ENCODE peak calls at places on chromosomes 2 and 18, in eight cellular contexts. Y, F, K, E, P, O, L and W are unnamed samples.

GRCh38 chr2:179235463-179236108 is 29.0 kb downstream of the SESTD1 start:
- DNase-seq in Y (no peak), F (no peak), K (no peak), E (no peak), P (no peak), O (no peak), L (no peak), W (peak)

GRCh38 chr2:213688129-213688528 is 403.9 kb downstream of the SPAG16 start:
- DNase-seq in Y (no peak), F (no peak), K (no peak), E (no peak), P (no peak), O (no peak), L (no peak), W (no peak)

GRCh38 chr2:147607379-147607778 is 237.4 kb upstream of the ACVR2A start:
- DNase-seq in Y (no peak), F (no peak), K (no peak), E (no peak), P (no peak), O (no peak), L (no peak), W (no peak)

GRCh38 chr2:200695178-200695930 is 109.5 kb downstream of the AOX1 start:
- DNase-seq in Y (no peak), F (no peak), K (no peak), E (no peak), P (no peak), O (no peak), L (no peak), W (no peak)

GRCh38 chr2:29443627-29444026 is 328.4 kb downstream of the CLIP4 start:
- DNase-seq in Y (no peak), F (peak), K (no peak), E (peak), P (no peak), O (no peak), L (no peak), W (no peak)

GRCh38 chr2:196168181-196168580 is 3.2 kb downstream of the STK17B start:
- DNase-seq in Y (no peak), F (peak), K (no peak), E (no peak), P (no peak), O (no peak), L (no peak), W (no peak)

GRCh38 chr2:8719528-8719927 is 37.7 kb downstream of the ID2 start:
- DNase-seq in Y (no peak), F (no peak), K (no peak), E (no peak), P (no peak), O (no peak), L (no peak), W (no peak)

GRCh38 chr18:23835506-23835905 is 146.3 kb downstream of the LAMA3 start:
- DNase-seq in Y (no peak), F (peak), K (no peak), E (no peak), P (no peak), O (no peak), L (no peak), W (peak)

GRCh38 chr18:75269140-75269676 is 58.6 kb downstream of the TSHZ1 start:
- DNase-seq in Y (no peak), F (no peak), K (no peak), E (peak), P (no peak), O (no peak), L (no peak), W (no peak)

GRCh38 chr2:184053326-184053725 is 545.0 kb upstream of the ZNF804A start:
- DNase-seq in Y (no peak), F (peak), K (no peak), E (no peak), P (no peak), O (no peak), L (no peak), W (no peak)

GRCh38 chr18:47485221-47485797 is 233.8 kb upstream of the SKOR2 start:
- DNase-seq in Y (no peak), F (no peak), K (no peak), E (no peak), P (no peak), O (no peak), L (peak), W (no peak)

GRCh38 chr18:44458777-44459176 is 221.9 kb upstream of the SETBP1 start:
- DNase-seq in Y (no peak), F (peak), K (no peak), E (no peak), P (no peak), O (no peak), L (no peak), W (no peak)

GRCh38 chr2:237414056-237414661 is at the start of gene COL6A3:
- DNase-seq in Y (no peak), F (no peak), K (no peak), E (no peak), P (no peak), O (no peak), L (no peak), W (no peak)

GRCh38 chr18:46264255-46264654 is 160.1 kb downstream of the HAUS1 start:
- DNase-seq in Y (no peak), F (peak), K (no peak), E (no peak), P (no peak), O (no peak), L (no peak), W (no peak)

GRCh38 chr2:238091426-238092060 is 8.6 kb upstream of the ESPNL start:
- DNase-seq in Y (no peak), F (no peak), K (no peak), E (no peak), P (no peak), O (no peak), L (no peak), W (no peak)

GRCh38 chr2:113877651-113878594 is 12.0 kb upstream of the ACTR3 start:
- DNase-seq in Y (no peak), F (peak), K (no peak), E (no peak), P (no peak), O (no peak), L (no peak), W (no peak)

GRCh38 chr18:7945882-7946281 is 378.8 kb downstream of the PTPRM start:
- DNase-seq in Y (no peak), F (peak), K (no peak), E (no peak), P (no peak), O (no peak), L (no peak), W (no peak)

GRCh38 chr18:58064406-58064998 is 20.5 kb downstream of the NEDD4L start:
- DNase-seq in Y (no peak), F (no peak), K (no peak), E (no peak), P (no peak), O (no peak), L (no peak), W (no peak)

GRCh38 chr2:26562811-26563645 is 78.1 kb downstream of the CIB4 start:
- DNase-seq in Y (no peak), F (peak), K (no peak), E (no peak), P (peak), O (no peak), L (no peak), W (no peak)

GRCh38 chr18:41992066-41992465 is 37.0 kb downstream of the PIK3C3 start:
- DNase-seq in Y (no peak), F (no peak), K (no peak), E (no peak), P (no peak), O (no peak), L (no peak), W (no peak)

GRCh38 chr2:191230174-191230573 is 15.0 kb upstream of the MYO1B start:
- DNase-seq in Y (no peak), F (peak), K (no peak), E (no peak), P (no peak), O (no peak), L (no peak), W (no peak)

GRCh38 chr2:122520212-122520611 is 764.8 kb downstream of the TSN start:
- DNase-seq in Y (no peak), F (no peak), K (no peak), E (no peak), P (no peak), O (no peak), L (no peak), W (no peak)

GRCh38 chr2:201432038-201432437 is 19.2 kb downstream of the TRAK2 start:
- DNase-seq in Y (no peak), F (peak), K (no peak), E (no peak), P (no peak), O (no peak), L (no peak), W (no peak)

GRCh38 chr2:174333017-174333501 is 1.7 kb upstream of the SP9 start:
- DNase-seq in Y (no peak), F (no peak), K (no peak), E (no peak), P (no peak), O (no peak), L (no peak), W (no peak)

GRCh38 chr2:176115883-176116813 is at the start of gene HOXD10:
- DNase-seq in Y (no peak), F (no peak), K (no peak), E (peak), P (no peak), O (peak), L (peak), W (no peak)
- TF ChIP-seq CTCF in Y (no peak), F (no peak), K (no peak), E (peak), P (no peak), O (peak), L (no peak), W (no peak)

GRCh38 chr18:26051845-26052244 is 38.6 kb downstream of the SS18 start:
- DNase-seq in Y (no peak), F (no peak), K (no peak), E (no peak), P (no peak), O (no peak), L (no peak), W (no peak)
- TF ChIP-seq CTCF in Y (no peak), F (no peak), K (no peak), E (no peak), P (no peak), O (no peak), L (no peak), W (no peak)

GRCh38 chr2:68467077-68467960 is at the start of the genes APLF and FBXO48:
- DNase-seq in Y (peak), F (peak), K (peak), E (peak), P (peak), O (peak), L (peak), W (peak)

GRCh38 chr2:68466778-68467076 is 367 bp downstream of the FBXO48 start:
- DNase-seq in Y (no peak), F (no peak), K (no peak), E (no peak), P (no peak), O (no peak), L (no peak), W (no peak)

GRCh38 chr2:68464651-68465050 is 2.4 kb downstream of the FBXO48 start:
- DNase-seq in Y (no peak), F (no peak), K (no peak), E (no peak), P (no peak), O (no peak), L (no peak), W (no peak)

GRCh38 chr2:68465081-68465916 is 1.8 kb downstream of the FBXO48 start:
- DNase-seq in Y (peak), F (peak), K (no peak), E (no peak), P (no peak), O (no peak), L (no peak), W (no peak)

GRCh38 chr2:68466361-68466777 is 725 bp downstream of the FBXO48 start:
- DNase-seq in Y (peak), F (peak), K (no peak), E (no peak), P (peak), O (no peak), L (no peak), W (peak)
- TF ChIP-seq CTCF in Y (no peak), F (no peak), K (no peak), E (peak), P (peak), O (no peak), L (no peak), W (no peak)

GRCh38 chr18:34821669-34822210 is 111.6 kb downstream of the DTNA start:
- DNase-seq in Y (no peak), F (no peak), K (no peak), E (no peak), P (no peak), O (no peak), L (no peak), W (no peak)
- TF ChIP-seq CTCF in Y (no peak), F (no peak), K (no peak), E (no peak), P (no peak), O (no peak), L (no peak), W (no peak)

DNA sequence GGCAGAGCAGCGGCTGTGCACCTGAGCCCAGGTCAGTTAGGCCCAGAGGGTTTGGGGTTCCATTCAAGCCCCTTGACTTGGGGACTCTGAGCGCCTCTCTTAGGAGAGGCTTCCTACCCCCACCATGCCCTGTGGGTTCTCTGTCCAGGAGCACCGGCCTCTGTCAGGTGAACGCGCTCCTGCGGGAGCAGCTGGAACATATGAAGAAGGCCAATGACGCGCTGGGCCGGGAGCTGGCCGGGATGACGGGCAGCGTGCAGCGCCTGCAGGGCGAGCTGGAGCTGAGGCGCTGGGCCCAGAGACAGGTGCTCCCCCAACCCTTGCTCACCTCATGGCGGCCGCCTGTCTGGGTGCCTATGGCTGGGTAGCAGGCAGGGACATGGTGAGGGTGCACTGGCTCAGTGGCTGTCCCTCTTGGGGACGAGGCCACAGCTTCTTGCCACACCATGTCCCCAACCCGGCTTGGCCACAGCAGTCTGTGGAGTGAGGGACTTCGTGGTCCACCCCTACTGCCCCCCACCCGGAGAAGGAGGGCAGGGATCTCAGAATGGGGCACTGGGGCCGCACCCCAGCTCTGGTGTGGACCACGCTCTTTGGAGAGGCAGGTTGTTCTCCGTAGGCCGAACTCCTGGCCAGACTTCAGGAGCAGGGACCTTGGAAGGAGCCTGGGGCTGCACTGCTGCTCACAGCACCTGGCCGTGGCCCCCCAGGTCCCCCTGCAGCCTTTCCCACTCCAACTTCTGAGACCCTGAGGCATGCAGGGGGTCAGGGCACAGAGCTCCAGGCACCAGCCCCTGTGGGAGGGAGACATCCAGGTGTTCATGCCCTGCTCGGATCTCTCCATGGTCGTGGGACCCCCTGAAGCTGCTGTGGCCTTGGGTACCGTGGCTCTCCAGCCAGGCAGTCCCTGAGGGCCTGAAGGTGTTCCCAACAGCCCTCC is 19.7 kb downstream of the CROCC2 start:
- DNase-seq in Y (no peak), F (no peak), K (peak), E (peak), P (peak), O (peak), L (peak), W (no peak)
- TF ChIP-seq CTCF in Y (no peak), F (no peak), K (no peak), E (no peak), P (no peak), O (no peak), L (no peak), W (no peak)

GRCh38 chr18:49727816-49728215 is 85.5 kb downstream of the ACAA2 start:
- DNase-seq in Y (no peak), F (no peak), K (no peak), E (no peak), P (no peak), O (no peak), L (no peak), W (no peak)
- TF ChIP-seq CTCF in Y (no peak), F (no peak), K (no peak), E (no peak), P (no peak), O (no peak), L (no peak), W (no peak)

GRCh38 chr2:74103763-74104162 is 43.9 kb downstream of the BOLA3 start:
- DNase-seq in Y (no peak), F (no peak), K (no peak), E (no peak), P (no peak), O (no peak), L (no peak), W (no peak)

GRCh38 chr2:74102516-74102915 is 45.2 kb downstream of the BOLA3 start:
- DNase-seq in Y (no peak), F (no peak), K (no peak), E (no peak), P (no peak), O (no peak), L (no peak), W (no peak)

GRCh38 chr2:74105413-74105812 is 42.3 kb downstream of the BOLA3 start:
- DNase-seq in Y (no peak), F (no peak), K (no peak), E (no peak), P (no peak), O (no peak), L (no peak), W (no peak)

GRCh38 chr2:74107071-74107470 is 40.6 kb downstream of the BOLA3 start:
- DNase-seq in Y (no peak), F (no peak), K (no peak), E (no peak), P (no peak), O (no peak), L (peak), W (no peak)

GRCh38 chr2:74104839-74105238 is 42.9 kb downstream of the BOLA3 start:
- DNase-seq in Y (no peak), F (no peak), K (no peak), E (no peak), P (no peak), O (no peak), L (no peak), W (no peak)
- TF ChIP-seq CTCF in Y (no peak), F (no peak), K (no peak), E (no peak), P (peak), O (no peak), L (no peak), W (no peak)

DNA sequence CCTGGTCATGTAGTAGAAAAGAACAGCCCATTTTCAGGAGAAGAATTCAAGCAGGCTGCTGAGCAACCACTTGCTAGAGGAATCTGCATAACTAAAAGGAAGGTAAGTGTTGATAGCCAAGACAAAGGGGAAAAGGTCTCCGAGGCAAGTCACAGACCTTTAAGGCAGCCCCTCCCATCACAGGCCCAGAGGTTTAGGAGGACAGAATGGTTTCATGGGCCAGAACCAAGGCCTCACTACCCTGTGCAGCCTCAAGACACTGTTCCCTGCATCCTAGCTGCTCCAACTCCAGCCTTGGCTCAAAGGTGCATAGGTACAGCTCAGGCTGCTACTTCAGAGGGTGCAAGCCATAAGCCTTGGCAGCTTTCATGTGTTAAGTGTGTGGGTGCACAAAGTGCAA is 238.6 kb upstream of the CYP26B1 start:
- DNase-seq in Y (no peak), F (no peak), K (no peak), E (no peak), P (no peak), O (no peak), L (peak), W (no peak)
- TF ChIP-seq CTCF in Y (no peak), F (no peak), K (no peak), E (no peak), P (no peak), O (no peak), L (no peak), W (no peak)